ENCODE peak calls at places on chromosome 4, in four cellular contexts. One of them, this sample, is unnamed.

GRCh38 chr4:184097240-184097619 is 120.4 kb downstream of the ENPP6 start:
- DNase-seq in CD8-positive, alpha-beta memory T cell: no peak
- DNase-seq in effector memory CD4-positive, alpha-beta T cell: no peak
- DNase-seq in activated CD4-positive, alpha-beta memory T cell treated with anti-CD3 and anti-CD28 coated beads, Interleukin-2, amount 10 ng/mL, durations not matched to agents 7 days and 5 days: peak
- DNase-seq in this sample: no peak

GRCh38 chr4:124053872-124054538 is 657.4 kb downstream of the SPRY1 start:
- DNase-seq in CD8-positive, alpha-beta memory T cell: no peak
- DNase-seq in effector memory CD4-positive, alpha-beta T cell: no peak
- DNase-seq in activated CD4-positive, alpha-beta memory T cell treated with anti-CD3 and anti-CD28 coated beads, Interleukin-2, amount 10 ng/mL, durations not matched to agents 7 days and 5 days: no peak
- DNase-seq in this sample: no peak

GRCh38 chr4:184347251-184348239 is 126.8 kb downstream of the IRF2 start:
- DNase-seq in CD8-positive, alpha-beta memory T cell: no peak
- DNase-seq in effector memory CD4-positive, alpha-beta T cell: no peak
- DNase-seq in activated CD4-positive, alpha-beta memory T cell treated with anti-CD3 and anti-CD28 coated beads, Interleukin-2, amount 10 ng/mL, durations not matched to agents 7 days and 5 days: no peak
- DNase-seq in this sample: no peak

GRCh38 chr4:75497133-75497532 is 17.1 kb downstream of the RCHY1 start:
- DNase-seq in CD8-positive, alpha-beta memory T cell: no peak
- DNase-seq in effector memory CD4-positive, alpha-beta T cell: no peak
- DNase-seq in activated CD4-positive, alpha-beta memory T cell treated with anti-CD3 and anti-CD28 coated beads, Interleukin-2, amount 10 ng/mL, durations not matched to agents 7 days and 5 days: no peak
- DNase-seq in this sample: no peak

GRCh38 chr4:114890773-114891172 is 222.6 kb downstream of the NDST4 start:
- DNase-seq in CD8-positive, alpha-beta memory T cell: no peak
- DNase-seq in effector memory CD4-positive, alpha-beta T cell: no peak
- DNase-seq in activated CD4-positive, alpha-beta memory T cell treated with anti-CD3 and anti-CD28 coated beads, Interleukin-2, amount 10 ng/mL, durations not matched to agents 7 days and 5 days: no peak
- DNase-seq in this sample: no peak

GRCh38 chr4:108861339-108861738 is 98.5 kb upstream of the ETNPPL start:
- DNase-seq in CD8-positive, alpha-beta memory T cell: no peak
- DNase-seq in effector memory CD4-positive, alpha-beta T cell: no peak
- DNase-seq in activated CD4-positive, alpha-beta memory T cell treated with anti-CD3 and anti-CD28 coated beads, Interleukin-2, amount 10 ng/mL, durations not matched to agents 7 days and 5 days: no peak
- DNase-seq in this sample: no peak

GRCh38 chr4:26140150-26140898 is 180.5 kb upstream of the RBPJ start:
- DNase-seq in CD8-positive, alpha-beta memory T cell: no peak
- DNase-seq in effector memory CD4-positive, alpha-beta T cell: no peak
- DNase-seq in activated CD4-positive, alpha-beta memory T cell treated with anti-CD3 and anti-CD28 coated beads, Interleukin-2, amount 10 ng/mL, durations not matched to agents 7 days and 5 days: no peak
- DNase-seq in this sample: no peak

GRCh38 chr4:7647211-7647931 is 212.6 kb upstream of the PSAPL1 start:
- DNase-seq in CD8-positive, alpha-beta memory T cell: no peak
- DNase-seq in effector memory CD4-positive, alpha-beta T cell: no peak
- DNase-seq in activated CD4-positive, alpha-beta memory T cell treated with anti-CD3 and anti-CD28 coated beads, Interleukin-2, amount 10 ng/mL, durations not matched to agents 7 days and 5 days: no peak
- DNase-seq in this sample: no peak

GRCh38 chr4:182705389-182705788 is 211.8 kb downstream of the DCTD start:
- DNase-seq in CD8-positive, alpha-beta memory T cell: no peak
- DNase-seq in effector memory CD4-positive, alpha-beta T cell: no peak
- DNase-seq in activated CD4-positive, alpha-beta memory T cell treated with anti-CD3 and anti-CD28 coated beads, Interleukin-2, amount 10 ng/mL, durations not matched to agents 7 days and 5 days: no peak
- DNase-seq in this sample: no peak

GRCh38 chr4:26069218-26069617 is 155.2 kb downstream of the SMIM20 start:
- DNase-seq in CD8-positive, alpha-beta memory T cell: no peak
- DNase-seq in effector memory CD4-positive, alpha-beta T cell: no peak
- DNase-seq in activated CD4-positive, alpha-beta memory T cell treated with anti-CD3 and anti-CD28 coated beads, Interleukin-2, amount 10 ng/mL, durations not matched to agents 7 days and 5 days: no peak
- DNase-seq in this sample: no peak

GRCh38 chr4:168587326-168588125 is 90.7 kb downstream of the PALLD start:
- DNase-seq in CD8-positive, alpha-beta memory T cell: no peak
- DNase-seq in effector memory CD4-positive, alpha-beta T cell: no peak
- DNase-seq in activated CD4-positive, alpha-beta memory T cell treated with anti-CD3 and anti-CD28 coated beads, Interleukin-2, amount 10 ng/mL, durations not matched to agents 7 days and 5 days: no peak
- DNase-seq in this sample: no peak

GRCh38 chr4:124121511-124121934 is 591.0 kb downstream of the ANKRD50 start:
- DNase-seq in CD8-positive, alpha-beta memory T cell: no peak
- DNase-seq in effector memory CD4-positive, alpha-beta T cell: no peak
- DNase-seq in activated CD4-positive, alpha-beta memory T cell treated with anti-CD3 and anti-CD28 coated beads, Interleukin-2, amount 10 ng/mL, durations not matched to agents 7 days and 5 days: no peak
- DNase-seq in this sample: no peak

GRCh38 chr4:65510976-65511375 is 159.3 kb downstream of the EPHA5 start:
- DNase-seq in CD8-positive, alpha-beta memory T cell: no peak
- DNase-seq in effector memory CD4-positive, alpha-beta T cell: no peak
- DNase-seq in activated CD4-positive, alpha-beta memory T cell treated with anti-CD3 and anti-CD28 coated beads, Interleukin-2, amount 10 ng/mL, durations not matched to agents 7 days and 5 days: no peak
- DNase-seq in this sample: no peak

GRCh38 chr4:83686166-83686565 is 150.3 kb downstream of the GPAT3 start:
- DNase-seq in CD8-positive, alpha-beta memory T cell: no peak
- DNase-seq in effector memory CD4-positive, alpha-beta T cell: no peak
- DNase-seq in activated CD4-positive, alpha-beta memory T cell treated with anti-CD3 and anti-CD28 coated beads, Interleukin-2, amount 10 ng/mL, durations not matched to agents 7 days and 5 days: no peak
- DNase-seq in this sample: no peak

This sample was measured in T-helper 1 cell.